ENCODE peak calls at places on chromosomes 12 and 14, in six cellular contexts. R is Kasumi-1, G is CD14-positive monocyte, O is colonic mucosa, U is RPMI7951, I is H7. S is an unnamed sample.

GRCh38 chr12:19130224-19131019 is 889 bp downstream of the PLEKHA5 start:
- DNase-seq in R (peak; percentile 55), G (no peak), O (peak; percentile 58), U (peak; percentile 22), I (peak; percentile 76), S (no peak)

GRCh38 chr14:60637490-60638452 is 11.5 kb downstream of the SIX1 start:
- DNase-seq in R (no peak), G (no peak), O (no peak), U (no peak), I (peak; percentile 89), S (peak; percentile 92)

GRCh38 chr12:115451785-115452736 is 768.1 kb upstream of the TBX3 start:
- DNase-seq in R (no peak), G (no peak), O (peak; percentile 39), U (no peak), I (peak; percentile 90), S (no peak)

GRCh38 chr12:26010293-26010821 is 51.9 kb downstream of the RASSF8 start:
- DNase-seq in R (no peak), G (no peak), O (no peak), U (peak; percentile 94), I (no peak), S (no peak)

GRCh38 chr14:85479306-85479705 is 50.6 kb upstream of the FLRT2 start:
- DNase-seq in R (no peak), G (no peak), O (no peak), U (no peak), I (no peak), S (no peak)

GRCh38 chr14:101508948-101509729 is 52.2 kb upstream of the DIO3 start:
- DNase-seq in R (no peak), G (peak; percentile 37), O (no peak), U (peak; percentile 2), I (no peak), S (peak; percentile 84)

GRCh38 chr14:77212933-77213656 is 31.5 kb downstream of the TMEM63C start:
- DNase-seq in R (peak; percentile 39), G (no peak), O (peak; percentile 49), U (peak; percentile 7), I (peak; percentile 92), S (no peak)

GRCh38 chr12:15243102-15243501 is 21.9 kb upstream of the RERG start:
- DNase-seq in R (no peak), G (no peak), O (no peak), U (no peak), I (no peak), S (no peak)

GRCh38 chr14:31258427-31259039 is 50.9 kb upstream of the HECTD1 start:
- DNase-seq in R (no peak), G (no peak), O (no peak), U (no peak), I (no peak), S (no peak)

GRCh38 chr12:30792648-30793499 is 38.1 kb upstream of the CAPRIN2 start:
- DNase-seq in R (no peak), G (no peak), O (no peak), U (peak; percentile 10), I (no peak), S (no peak)

GRCh38 chr12:106364261-106364660 is 6.7 kb downstream of the POLR3B start:
- DNase-seq in R (no peak), G (no peak), O (no peak), U (no peak), I (no peak), S (no peak)